ENCODE peak calls at places on chromosomes 7 and 10, in four cellular contexts. K is HS-27A, M is ELF-1, J is T-helper 2 cell. D is an unnamed sample.

GRCh38 chr7:21092923-21093702 is 306.4 kb upstream of the SP8 start:
- DNase-seq in M (no peak), K (no peak), J (no peak), D (no peak)

GRCh38 chr10:60305394-60305892 is 84.2 kb downstream of the ANK3 start:
- DNase-seq in J (no peak), K (no peak), M (no peak), D (no peak)

GRCh38 chr7:151083071-151083823 is at the start of gene TMUB1:
- DNase-seq in K (no peak), M (peak; percentile 44), J (peak; percentile 88), D (peak; percentile 70)

GRCh38 chr7:99975782-99976521 is at the start of gene AZGP1:
- DNase-seq in J (no peak), K (no peak), M (no peak), D (no peak)

GRCh38 chr10:51763746-51764145 is 64.4 kb upstream of the CSTF2T start:
- DNase-seq in K (no peak), J (no peak), M (no peak), D (no peak)

GRCh38 chr7:84911077-84911476 is 275.8 kb downstream of the SEMA3D start:
- DNase-seq in M (no peak), J (no peak), K (no peak), D (no peak)

GRCh38 chr10:78916227-78916626 is 152.5 kb upstream of the ZMIZ1 start:
- DNase-seq in K (no peak), J (no peak), M (peak; percentile 11), D (no peak)

GRCh38 chr10:114665406-114665805 is 7.3 kb upstream of the ABLIM1 start:
- DNase-seq in K (no peak), M (no peak), J (no peak), D (no peak)

GRCh38 chr7:120931243-120931642 is 19.3 kb upstream of the ING3 start:
- DNase-seq in M (no peak), J (no peak), K (no peak), D (no peak)

GRCh38 chr7:32143271-32143670 is 73.1 kb upstream of the PDE1C start:
- DNase-seq in K (peak; percentile 23), M (no peak), J (no peak), D (no peak)

GRCh38 chr10:73501651-73502050 is 5.8 kb upstream of the PPP3CB start:
- DNase-seq in J (no peak), K (no peak), M (no peak), D (no peak)

GRCh38 chr10:132115736-132116135 is 50.0 kb downstream of the JAKMIP3 start:
- DNase-seq in K (no peak), J (no peak), M (no peak), D (no peak)

GRCh38 chr7:22445871-22446270 is 54.1 kb downstream of the STEAP1B start:
- DNase-seq in J (no peak), M (no peak), K (no peak), D (no peak)